ENCODE peak calls at places on chromosomes 12 and 14, in nine cellular contexts. U is effector memory CD4-positive, alpha-beta T cell; J is esophagus squamous epithelium; V is suprapubic skin; B is neuronal stem cell; P is fibroblast of lung; Z is pancreas; A is hepatocyte; E is lower lobe of right lung. G is an unnamed sample. For H3K36me3, H3K27me3 and H3K9me3, the result is how much of the 10 kb centered on the place peaks cover.

GRCh38 chr14:60977848-60978247 is 3.0 kb downstream of the TRMT5 start:
- DNase-seq in E (no peak), Z (no peak), V (no peak), B (no peak), P (no peak), U (no peak), J (no peak), A (no peak), G (no peak)

GRCh38 chr12:56267443-56268071 is 815 bp downstream of the COQ10A start:
- DNase-seq in U (no peak), E (no peak), A (peak), J (no peak), Z (peak), B (peak), V (no peak), P (no peak), G (no peak)

GRCh38 chr12:106903241-106903950 is 52.3 kb upstream of the TMEM263 start:
- DNase-seq in U (peak), V (peak), A (peak), B (peak), Z (peak), E (peak), J (no peak), P (peak), G (peak)

GRCh38 chr12:85405781-85406522 is 125.9 kb downstream of the ALX1 start:
- DNase-seq in B (no peak), A (no peak), E (no peak), V (no peak), U (no peak), J (no peak), P (peak), Z (no peak), G (no peak)

GRCh38 chr12:100672075-100672592 is 98.7 kb downstream of the GAS2L3 start:
- DNase-seq in J (no peak), V (no peak), B (no peak), E (peak), A (no peak), U (no peak), P (no peak), Z (no peak), G (peak)

GRCh38 chr14:23442721-23443356 is 7.4 kb upstream of the MYH7 start:
- DNase-seq in J (no peak), P (no peak), A (no peak), E (no peak), V (no peak), U (no peak), Z (no peak), B (no peak), G (no peak)

GRCh38 chr12:69119770-69120169 is 119.6 kb upstream of the CPSF6 start:
- DNase-seq in B (no peak), A (no peak), V (no peak), P (no peak), U (no peak), Z (no peak), J (no peak), E (no peak), G (no peak)

GRCh38 chr14:69315302-69315701 is 55.3 kb downstream of the GALNT16 start:
- DNase-seq in Z (no peak), J (no peak), B (no peak), A (no peak), E (no peak), U (no peak), V (peak), P (no peak), G (peak)

GRCh38 chr12:79515526-79515935 is 175.2 kb downstream of the PAWR start:
- DNase-seq in A (no peak), P (no peak), E (no peak), Z (no peak), J (no peak), B (no peak), U (no peak), V (no peak), G (no peak)

GRCh38 chr12:20339060-20339459 is 29.3 kb upstream of the PDE3A start:
- DNase-seq in U (no peak), B (no peak), E (no peak), P (no peak), Z (no peak), V (no peak), J (no peak), A (no peak), G (no peak)

GRCh38 chr12:120719072-120719471 is 6.6 kb upstream of the ACADS start:
- DNase-seq in V (no peak), B (no peak), J (no peak), P (no peak), U (no peak), Z (no peak), A (peak), E (no peak), G (no peak)

GRCh38 chr12:3464561-3464960 is 26.4 kb upstream of the PRMT8 start:
- DNase-seq in V (no peak), E (no peak), Z (no peak), A (no peak), P (no peak), J (no peak), U (no peak), B (no peak), G (no peak)

GRCh38 chr14:104975481-104976197 is 2.5 kb downstream of the AHNAK2 start:
- DNase-seq in B (no peak), E (peak), U (no peak), V (peak), A (peak), J (no peak), P (no peak), Z (no peak), G (no peak)

GRCh38 chr14:104182857-104183425 is 44.6 kb downstream of the KIF26A start:
- DNase-seq in B (no peak), A (no peak), P (no peak), U (no peak), V (no peak), E (no peak), Z (no peak), J (no peak), G (no peak)

GRCh38 chr12:18864900-18865561 is 127.1 kb downstream of the CAPZA3 start:
- DNase-seq in J (no peak), P (peak), U (no peak), V (no peak), Z (no peak), E (no peak), A (peak), B (no peak), G (peak)

GRCh38 chr14:104254735-104255400 is 116.5 kb downstream of the KIF26A start:
- DNase-seq in P (no peak), B (no peak), A (no peak), V (no peak), Z (no peak), E (no peak), J (no peak), U (no peak), G (no peak)

GRCh38 chr12:68425998-68426397 is 93.8 kb upstream of the MDM1 start:
- DNase-seq in B (no peak), E (no peak), Z (no peak), A (no peak), U (no peak), V (no peak), P (peak), J (no peak), G (no peak)

GRCh38 chr14:96117101-96117897 is 78.1 kb downstream of the C14orf132 start:
- DNase-seq in A (peak), Z (no peak), E (no peak), J (no peak), U (no peak), P (no peak), B (no peak), V (no peak), G (no peak)

GRCh38 chr12:121812921-121813896 is 9.4 kb downstream of the SETD1B start:
- DNase-seq in Z (peak), V (peak), P (peak), B (no peak), A (no peak), E (peak), J (no peak), U (no peak), G (no peak)

GRCh38 chr12:121812320-121812871 is 8.6 kb downstream of the SETD1B start:
- DNase-seq in E (peak), U (no peak), J (no peak), Z (peak), P (peak), A (peak), B (peak), V (peak), G (no peak)

GRCh38 chr12:121814429-121815119 is 10.8 kb downstream of the SETD1B start:
- DNase-seq in J (no peak), P (no peak), U (no peak), V (peak), B (no peak), A (no peak), Z (peak), E (peak), G (no peak)

GRCh38 chr12:121815221-121815620 is 11.4 kb downstream of the SETD1B start:
- DNase-seq in U (no peak), A (no peak), B (no peak), P (no peak), V (no peak), J (no peak), Z (no peak), E (no peak), G (no peak)

DNA sequence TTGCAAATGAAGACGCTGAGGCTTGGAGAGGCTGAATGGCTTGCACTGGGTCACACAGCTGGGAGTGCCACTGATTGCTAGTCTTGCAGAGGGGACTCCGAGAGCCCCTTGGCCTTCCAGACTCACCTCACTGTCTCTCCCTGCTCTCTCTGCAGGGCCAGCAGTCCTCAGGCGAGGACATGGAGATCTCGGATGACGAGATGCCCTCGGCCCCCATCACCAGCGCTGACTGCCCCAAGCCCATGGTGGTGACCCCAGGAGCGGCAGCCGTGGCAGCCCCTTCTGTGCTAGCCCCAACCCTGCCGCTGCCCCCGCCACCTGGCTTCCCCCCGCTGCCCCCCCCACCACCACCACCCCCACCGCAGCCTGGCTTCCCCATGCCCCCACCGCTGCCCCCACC is 10.1 kb downstream of the SETD1B start:
- DNase-seq in E (no peak), B (no peak), P (no peak), J (no peak), A (no peak), V (peak), U (no peak), Z (no peak), G (no peak)
- H3K36me3 ChIP-seq in E (half or more), B (half or more), P (under half), J (half or more), A (under half), V (half or more), U (half or more), Z (half or more), G (half or more)

DNA sequence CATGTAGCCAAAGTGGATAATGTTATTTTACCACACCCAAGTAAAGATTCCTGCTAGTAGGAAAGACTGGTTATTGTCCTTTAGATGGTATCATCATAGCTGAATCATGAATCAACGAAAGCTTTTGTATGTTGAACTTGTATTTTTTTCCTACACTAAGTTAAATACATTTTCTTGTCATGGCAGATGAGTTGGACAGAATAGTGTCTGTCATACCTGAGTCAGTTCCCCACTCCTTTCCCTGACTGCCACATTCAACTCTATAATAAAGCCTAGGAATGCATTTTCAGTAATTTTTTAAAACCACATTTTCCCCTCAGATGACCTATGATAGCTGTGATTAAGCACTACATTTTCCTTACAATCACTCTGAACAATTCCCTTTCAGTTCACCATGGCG is 9.3 kb upstream of the PTHLH start:
- DNase-seq in Z (no peak), U (no peak), P (no peak), J (no peak), B (no peak), E (no peak), V (no peak), A (no peak), G (no peak)
- H3K27me3 ChIP-seq in Z (under half), U (under half), P (under half), J (under half), B (under half), E (under half), V (under half), A (under half), G (under half)

DNA sequence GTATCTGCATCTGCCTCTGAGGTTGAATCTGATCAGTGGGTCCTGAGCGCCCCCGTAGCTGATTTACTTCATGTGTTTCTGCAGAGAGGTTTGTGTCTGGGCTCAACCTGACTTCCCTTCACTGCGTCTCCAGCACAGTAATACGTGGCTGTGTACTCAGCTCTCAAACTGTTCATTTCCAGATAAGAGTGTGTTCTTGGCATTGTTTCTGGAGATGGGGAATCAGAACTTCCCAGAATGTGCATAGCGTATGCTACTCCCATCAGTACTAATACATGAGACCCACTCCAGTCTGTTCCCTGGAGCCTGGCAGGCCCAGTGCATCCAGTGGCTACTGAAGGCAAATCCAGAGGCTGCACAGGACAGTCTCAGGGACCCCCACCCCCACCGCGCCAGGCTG is 1297.2 kb downstream of the TMEM121 start:
- DNase-seq in V (no peak), A (no peak), J (no peak), E (no peak), Z (no peak), U (no peak), P (no peak), B (no peak), G (no peak)
- H3K9me3 ChIP-seq in V (under half), A (under half), J (under half), E (under half), Z (under half), U (under half), P (under half), B (under half), G (under half)

GRCh38 chr14:51666831-51667230 is 15.1 kb downstream of the FRMD6 start:
- DNase-seq in B (no peak), P (no peak), V (no peak), J (no peak), A (no peak), U (no peak), E (no peak), Z (no peak), G (no peak)

GRCh38 chr14:51666070-51666469 is 14.4 kb downstream of the FRMD6 start:
- DNase-seq in B (no peak), A (no peak), Z (no peak), J (no peak), V (no peak), U (no peak), E (no peak), P (no peak), G (no peak)

GRCh38 chr14:51661504-51661903 is 9.8 kb downstream of the FRMD6 start:
- DNase-seq in E (no peak), A (no peak), B (no peak), P (no peak), Z (no peak), V (no peak), J (no peak), U (no peak), G (no peak)

GRCh38 chr14:51660720-51661119 is 9.0 kb downstream of the FRMD6 start:
- DNase-seq in B (no peak), Z (no peak), E (no peak), U (no peak), J (no peak), V (no peak), P (no peak), A (no peak), G (no peak)

DNA sequence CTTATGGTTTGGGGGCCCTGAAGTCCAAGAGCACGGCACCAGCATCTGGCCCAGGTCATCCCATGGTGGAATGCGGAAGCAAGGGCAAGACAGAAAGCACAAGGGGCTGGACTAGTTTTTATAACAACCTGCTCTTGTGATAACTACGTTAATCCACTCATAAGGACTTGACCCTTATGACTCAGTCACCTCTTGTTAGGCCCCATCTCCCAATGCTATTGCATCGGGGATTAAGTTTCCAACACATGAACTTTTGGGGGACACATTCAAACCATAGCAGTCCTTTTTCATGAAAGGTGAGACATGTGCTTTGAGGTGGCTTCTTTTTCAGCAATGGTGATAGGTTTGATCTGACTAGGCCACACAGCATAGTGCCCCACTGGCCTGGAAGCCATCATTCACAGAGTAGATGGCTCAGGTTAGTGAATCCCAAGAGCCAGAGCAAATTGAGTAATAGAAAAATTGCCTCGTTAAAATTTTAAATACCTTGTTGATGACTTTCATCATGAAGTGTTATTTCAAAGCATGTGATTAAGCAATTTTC is 12.1 kb downstream of the FRMD6 start:
- DNase-seq in Z (no peak), P (no peak), A (no peak), E (no peak), J (no peak), U (no peak), V (no peak), B (no peak), G (no peak)
- H3K36me3 ChIP-seq in Z (under half), P (under half), A (under half), E (under half), J (under half), U (under half), V (under half), B (under half), G (half or more)

GRCh38 chr12:45299132-45299692 is 83.3 kb downstream of the ANO6 start:
- DNase-seq in B (no peak), U (no peak), A (no peak), Z (no peak), V (no peak), J (no peak), P (peak), E (no peak), G (peak)

GRCh38 chr12:45296046-45296586 is 80.2 kb downstream of the ANO6 start:
- DNase-seq in E (no peak), J (no peak), P (no peak), Z (no peak), V (no peak), U (no peak), A (no peak), B (no peak), G (no peak)

GRCh38 chr12:45303955-45304354 is 88.1 kb downstream of the ANO6 start:
- DNase-seq in P (no peak), Z (no peak), E (no peak), J (no peak), U (no peak), B (no peak), V (no peak), A (no peak), G (no peak)

GRCh38 chr12:45302621-45303020 is 86.7 kb downstream of the ANO6 start:
- DNase-seq in Z (no peak), A (no peak), B (no peak), J (no peak), V (no peak), P (peak), U (no peak), E (no peak), G (no peak)

GRCh38 chr12:45298721-45299120 is 82.8 kb downstream of the ANO6 start:
- DNase-seq in V (no peak), A (no peak), Z (no peak), U (no peak), B (no peak), E (no peak), J (no peak), P (no peak), G (no peak)
- H3K27me3 ChIP-seq in V (under half), A (under half), Z (under half), U (under half), B (under half), E (under half), J (under half), P (under half), G (under half)

GRCh38 chr12:14601692-14602091 is 34.0 kb upstream of the PLBD1 start:
- DNase-seq in J (no peak), V (no peak), E (no peak), U (no peak), A (no peak), P (no peak), B (no peak), Z (no peak), G (no peak)

GRCh38 chr12:14602128-14602527 is 34.4 kb upstream of the PLBD1 start:
- DNase-seq in V (no peak), J (no peak), E (no peak), B (no peak), P (no peak), A (no peak), U (no peak), Z (no peak), G (no peak)

GRCh38 chr12:14607561-14607960 is 39.9 kb upstream of the PLBD1 start:
- DNase-seq in Z (no peak), P (no peak), E (no peak), J (no peak), A (no peak), B (no peak), V (no peak), U (no peak), G (no peak)

GRCh38 chr12:14605401-14605989 is 37.8 kb upstream of the PLBD1 start:
- DNase-seq in V (no peak), J (no peak), B (no peak), E (no peak), U (no peak), Z (no peak), A (no peak), P (peak), G (no peak)
- H3K9me3 ChIP-seq in V (under half), J (under half), B (under half), E (under half), U (under half), Z (under half), A (under half), P (under half), G (under half)

GRCh38 chr12:92785563-92785950 is 82.8 kb downstream of the PLEKHG7 start:
- DNase-seq in B (no peak), P (no peak), U (no peak), V (no peak), Z (no peak), E (no peak), A (no peak), J (no peak), G (no peak)

GRCh38 chr12:92779902-92780301 is 77.1 kb downstream of the PLEKHG7 start:
- DNase-seq in J (no peak), V (no peak), A (no peak), B (no peak), Z (no peak), E (no peak), U (no peak), P (peak), G (no peak)

GRCh38 chr12:92784356-92784755 is 81.6 kb downstream of the PLEKHG7 start:
- DNase-seq in U (no peak), P (peak), V (no peak), B (no peak), E (no peak), Z (no peak), A (no peak), J (no peak), G (no peak)

GRCh38 chr12:92786045-92786444 is 83.3 kb downstream of the PLEKHG7 start:
- DNase-seq in U (no peak), V (no peak), A (no peak), J (no peak), Z (no peak), E (no peak), B (no peak), P (peak), G (no peak)

GRCh38 chr12:92784795-92785562 is 82.2 kb downstream of the PLEKHG7 start:
- DNase-seq in E (no peak), U (peak), P (peak), Z (peak), V (no peak), A (peak), J (no peak), B (peak), G (no peak)
- H3K36me3 ChIP-seq in E (under half), U (under half), P (under half), Z (under half), V (under half), A (under half), J (under half), B (under half), G (under half)